ENCODE peak calls at places on chromosomes 1 and 21, in four cellular contexts. F is AG09309; X is fibroblast of lung; H is CD4-positive, alpha-beta T cell. B is an unnamed sample.
A peak's percentile ranks its signal among the peaks of the same experiment; 100 is the strongest.

GRCh38 chr1:17094664-17095063 is 24.6 kb downstream of the PADI2 start:
- DNase-seq in F (no peak), X (no peak), H (no peak), B (no peak)

GRCh38 chr21:41425954-41426655 is at the start of gene MX1:
- DNase-seq in F (no peak), X (peak; percentile 36), H (peak; percentile 89), B (peak; percentile 69)

GRCh38 chr1:18725231-18725895 is 94.7 kb downstream of the PAX7 start:
- DNase-seq in F (no peak), X (no peak), H (no peak), B (no peak)

GRCh38 chr1:203477748-203478147 is 2.1 kb downstream of the PRELP start:
- DNase-seq in F (no peak), X (no peak), H (no peak), B (no peak)

GRCh38 chr1:245256528-245256927 is 101.7 kb downstream of the KIF26B start:
- DNase-seq in F (no peak), X (no peak), H (no peak), B (no peak)

GRCh38 chr1:180800945-180801344 is 111.8 kb upstream of the KIAA1614 start:
- DNase-seq in F (no peak), X (no peak), H (no peak), B (no peak)

GRCh38 chr1:11374079-11374747 is 101.2 kb downstream of the UBIAD1 start:
- DNase-seq in F (no peak), X (no peak), H (no peak), B (no peak)

GRCh38 chr1:179926494-179927205 is 28.0 kb upstream of the CEP350 start:
- DNase-seq in F (peak; percentile 85), X (peak; percentile 69), H (no peak), B (peak; percentile 62)

GRCh38 chr1:43704838-43705237 is 2.5 kb upstream of the ST3GAL3 start:
- DNase-seq in F (no peak), X (peak; percentile 47), H (no peak), B (no peak)

GRCh38 chr1:246567258-246568235 is 1.3 kb downstream of the CNST start:
- DNase-seq in F (peak; percentile 68), X (peak; percentile 89), H (no peak), B (peak; percentile 25)

GRCh38 chr1:154626456-154627246 is 18.7 kb upstream of the ADAR start:
- DNase-seq in F (no peak), X (no peak), H (no peak), B (no peak)

GRCh38 chr1:171788696-171789095 is 7.2 kb downstream of the METTL13 start:
- DNase-seq in F (peak; percentile 51), X (peak; percentile 87), H (no peak), B (peak; percentile 15)

GRCh38 chr1:29238601-29238964 is 2.3 kb downstream of the PTPRU start:
- DNase-seq in F (no peak), X (no peak), H (no peak), B (no peak)

GRCh38 chr1:6601865-6602668 is 602 bp downstream of the KLHL21 start:
- DNase-seq in F (no peak), X (peak; percentile 71), H (peak; percentile 22), B (no peak)

GRCh38 chr1:22753396-22754083 is 42.9 kb downstream of the EPHB2 start:
- DNase-seq in F (peak; percentile 71), X (peak; percentile 64), H (no peak), B (no peak)

GRCh38 chr21:27275294-27275927 is 308.5 kb upstream of the ADAMTS5 start:
- DNase-seq in F (peak; percentile 73), X (peak; percentile 76), H (no peak), B (peak; percentile 2)

GRCh38 chr21:41634858-41635257 is 126.9 kb upstream of the TMPRSS2 start:
- DNase-seq in F (no peak), X (peak; percentile 58), H (no peak), B (no peak)

GRCh38 chr1:8702121-8702520 is 115.3 kb downstream of the RERE start:
- DNase-seq in F (no peak), X (no peak), H (no peak), B (peak; percentile 39)

GRCh38 chr1:97271906-97272788 is 550.6 kb downstream of the PTBP2 start:
- DNase-seq in F (no peak), X (no peak), H (no peak), B (no peak)

GRCh38 chr1:27133990-27134389 is 20.9 kb downstream of the SLC9A1 start:
- DNase-seq in F (no peak), X (no peak), H (no peak), B (no peak)
- TF ChIP-seq CTCF in F (no peak), X (no peak), H (no peak), B (no peak)

DNA sequence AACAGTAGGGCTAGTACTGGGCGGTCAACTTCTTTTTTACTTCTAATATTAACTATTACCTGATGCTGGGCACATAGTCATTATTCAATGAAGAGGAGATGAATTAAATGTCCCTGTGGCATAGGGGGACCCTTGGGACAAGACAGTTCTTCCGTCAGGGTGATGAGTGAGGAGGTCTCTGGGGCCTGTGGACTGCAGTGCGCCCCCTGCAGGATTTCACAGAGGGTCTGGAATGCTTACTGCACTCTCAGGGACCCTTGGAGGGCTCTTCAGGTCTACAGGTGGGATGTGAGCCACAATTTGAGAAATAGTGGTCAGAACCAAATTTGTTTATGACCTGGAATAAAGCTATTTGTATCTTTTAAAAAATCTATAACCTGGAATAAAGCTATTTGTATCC is 149.4 kb downstream of the FAM78B start:
- DNase-seq in F (no peak), X (no peak), H (no peak), B (no peak)
- TF ChIP-seq CTCF in F (no peak), X (no peak), H (no peak), B (no peak)

GRCh38 chr1:109248797-109249629 is at the start of gene CELSR2:
- DNase-seq in F (no peak), X (peak; percentile 68), H (peak; percentile 44), B (peak; percentile 84)
- TF ChIP-seq CTCF in F (no peak), X (no peak), H (no peak), B (no peak)

GRCh38 chr1:207744000-207744534 is 7.8 kb upstream of the CD46 start:
- DNase-seq in F (no peak), X (no peak), H (no peak), B (no peak)

GRCh38 chr1:207745839-207746767 is 5.8 kb upstream of the CD46 start:
- DNase-seq in F (no peak), X (no peak), H (no peak), B (no peak)

GRCh38 chr1:207745285-207745684 is 6.6 kb upstream of the CD46 start:
- DNase-seq in F (no peak), X (peak; percentile 13), H (no peak), B (no peak)

GRCh38 chr1:207740224-207740623 is 11.6 kb upstream of the CD46 start:
- DNase-seq in F (no peak), X (no peak), H (no peak), B (peak; percentile 11)
- TF ChIP-seq CTCF in F (no peak), X (no peak), H (no peak), B (no peak)

GRCh38 chr1:89633103-89633744 is at the start of gene LRRC8C:
- DNase-seq in F (no peak), X (peak; percentile 59), H (peak; percentile 46), B (peak; percentile 54)

GRCh38 chr1:89631756-89632155 is 1.2 kb upstream of the LRRC8C start:
- DNase-seq in F (no peak), X (peak; percentile 19), H (no peak), B (no peak)

GRCh38 chr1:89633745-89634625 is 1.1 kb downstream of the LRRC8C start:
- DNase-seq in F (no peak), X (peak; percentile 47), H (no peak), B (peak; percentile 39)

GRCh38 chr1:89630046-89630445 is 2.9 kb upstream of the LRRC8C start:
- DNase-seq in F (no peak), X (no peak), H (no peak), B (no peak)

DNA sequence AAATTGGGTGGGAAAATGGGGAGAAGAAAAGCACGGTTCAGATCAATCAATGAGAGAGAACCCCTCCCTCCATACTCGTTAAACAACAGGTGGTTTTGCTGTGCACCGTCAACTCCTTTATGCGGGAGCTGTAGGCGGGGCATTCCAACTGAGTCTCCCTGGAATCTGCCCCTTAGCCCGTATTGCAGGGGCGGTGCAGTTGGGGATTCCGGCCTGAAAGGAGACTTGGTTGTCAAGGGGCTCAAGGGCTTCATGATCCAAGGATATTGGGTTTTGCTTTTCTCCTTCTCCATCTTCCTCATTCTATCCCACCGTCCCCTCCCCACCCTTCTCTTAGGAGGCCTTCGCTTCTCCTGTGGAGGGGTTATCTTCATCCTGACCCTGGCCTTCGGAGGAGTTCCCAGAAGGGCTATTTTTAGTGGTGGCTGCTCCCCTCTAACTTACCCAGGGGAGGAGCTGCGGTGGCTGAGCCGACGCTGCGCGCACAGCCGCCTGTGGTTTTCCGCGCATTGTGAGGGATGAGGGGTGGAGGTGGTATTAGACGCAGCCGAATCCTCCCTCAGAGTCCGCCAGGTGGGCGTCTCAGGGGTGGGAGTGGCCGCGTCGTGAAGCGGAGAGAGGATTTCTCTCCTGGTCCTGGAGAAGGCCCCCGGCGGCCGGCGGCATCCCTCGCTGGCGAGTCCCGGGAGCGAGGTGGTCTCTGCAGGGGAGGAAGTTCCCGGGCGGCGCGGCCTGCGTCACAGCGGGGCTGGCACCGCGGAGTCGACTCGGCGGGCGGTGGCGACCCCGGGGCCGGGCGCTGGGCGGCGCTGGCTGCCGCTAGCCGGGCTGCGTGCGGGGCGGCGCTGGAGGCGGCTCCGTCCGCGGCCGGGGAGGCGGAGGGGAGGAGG is 462 bp upstream of the LRRC8C start:
- DNase-seq in F (no peak), X (peak; percentile 72), H (peak; percentile 84), B (peak; percentile 69)
- TF ChIP-seq CTCF in F (peak; percentile 27), X (no peak), H (no peak), B (peak; percentile 85)